ENCODE peak calls at places on chromosome 12, in four cellular contexts. One of them, this sample, is unnamed.

GRCh38 chr12:24020391-24021163 is 71.1 kb upstream of the SOX5 start:
- DNase-seq in DMS53: no peak
- DNase-seq in kidney: no peak
- DNase-seq in Caki2: no peak
- DNase-seq in this sample: no peak

GRCh38 chr12:26831959-26832816 is 806 bp downstream of the ITPR2 start:
- DNase-seq in DMS53: peak
- DNase-seq in kidney: peak
- DNase-seq in Caki2: peak
- DNase-seq in this sample: peak

GRCh38 chr12:34393086-34393820 is 371.0 kb downstream of the ALG10 start:
- DNase-seq in DMS53: no peak
- DNase-seq in kidney: peak
- DNase-seq in Caki2: no peak
- DNase-seq in this sample: no peak

GRCh38 chr12:130617219-130617618 is 98.9 kb downstream of the RIMBP2 start:
- DNase-seq in DMS53: peak
- DNase-seq in kidney: no peak
- DNase-seq in Caki2: no peak
- DNase-seq in this sample: no peak

GRCh38 chr12:104643921-104644669 is 187.3 kb downstream of the CHST11 start:
- DNase-seq in DMS53: peak
- DNase-seq in kidney: no peak
- DNase-seq in Caki2: no peak
- DNase-seq in this sample: no peak

GRCh38 chr12:65740873-65741600 is 83.2 kb upstream of the HMGA2 start:
- DNase-seq in DMS53: peak
- DNase-seq in kidney: peak
- DNase-seq in Caki2: peak
- DNase-seq in this sample: peak

GRCh38 chr12:32032205-32032810 is 73.1 kb downstream of the RESF1 start:
- DNase-seq in DMS53: no peak
- DNase-seq in kidney: no peak
- DNase-seq in Caki2: no peak
- DNase-seq in this sample: no peak

GRCh38 chr12:32139064-32139421 is 32.4 kb downstream of the BICD1 start:
- DNase-seq in DMS53: peak
- DNase-seq in kidney: no peak
- DNase-seq in Caki2: no peak
- DNase-seq in this sample: no peak

GRCh38 chr12:100661300-100661951 is 87.9 kb downstream of the GAS2L3 start:
- DNase-seq in DMS53: no peak
- DNase-seq in kidney: no peak
- DNase-seq in Caki2: no peak
- DNase-seq in this sample: no peak

GRCh38 chr12:68012712-68013111 is 23.5 kb downstream of the IFNG-AS1 start:
- DNase-seq in DMS53: no peak
- DNase-seq in kidney: no peak
- DNase-seq in Caki2: no peak
- DNase-seq in this sample: no peak

GRCh38 chr12:21818627-21819026 is 44.1 kb upstream of the KCNJ8 start:
- DNase-seq in DMS53: no peak
- DNase-seq in kidney: no peak
- DNase-seq in Caki2: no peak
- DNase-seq in this sample: no peak

GRCh38 chr12:96882862-96883261 is 24.2 kb upstream of the NEDD1 start:
- DNase-seq in DMS53: no peak
- DNase-seq in kidney: no peak
- DNase-seq in Caki2: no peak
- DNase-seq in this sample: no peak

GRCh38 chr12:101925352-101925751 is 48.0 kb downstream of the DRAM1 start:
- DNase-seq in DMS53: no peak
- DNase-seq in kidney: peak
- DNase-seq in Caki2: no peak
- DNase-seq in this sample: no peak

GRCh38 chr12:52582971-52583456 is 9.4 kb upstream of the KRT74 start:
- DNase-seq in DMS53: peak
- DNase-seq in kidney: no peak
- DNase-seq in Caki2: peak
- DNase-seq in this sample: peak

GRCh38 chr12:46534442-46534841 is 161.9 kb upstream of the SLC38A2 start:
- DNase-seq in DMS53: no peak
- DNase-seq in kidney: no peak
- DNase-seq in Caki2: no peak
- DNase-seq in this sample: no peak